ENCODE peak calls at places on chromosomes 7 and 10, in six cellular contexts. P is mesenchymal stem cell, Y is H9, V is H1, G is IMR-90, R is mesendoderm. L is an unnamed sample.

GRCh38 chr10:74213571-74214162 is 62.6 kb downstream of the ADK start:
- DNase-seq in P (peak; percentile 58), Y (no peak), V (no peak), G (peak; percentile 51), R (peak; percentile 56), L (no peak)

GRCh38 chr7:32921896-32922295 is 30.3 kb upstream of the KBTBD2 start:
- DNase-seq in P (peak; percentile 72), Y (no peak), V (no peak), G (peak; percentile 78), R (no peak), L (no peak)

GRCh38 chr10:96895662-96896424 is 63.7 kb downstream of the LCOR start:
- DNase-seq in P (no peak), Y (no peak), V (no peak), G (no peak), R (no peak), L (no peak)

GRCh38 chr10:62934258-62934657 is 118.1 kb upstream of the EGR2 start:
- DNase-seq in P (no peak), Y (no peak), V (no peak), G (no peak), R (no peak), L (no peak)

GRCh38 chr7:107043916-107044346 is 574 bp upstream of the PRKAR2B start:
- DNase-seq in P (no peak), Y (no peak), V (no peak), G (peak; percentile 4), R (no peak), L (no peak)

GRCh38 chr7:34758111-34758601 is 100.1 kb downstream of the NPSR1 start:
- DNase-seq in P (no peak), Y (no peak), V (no peak), G (no peak), R (no peak), L (no peak)

GRCh38 chr7:105808703-105809590 is 67.5 kb downstream of the ATXN7L1 start:
- DNase-seq in P (peak; percentile 55), Y (no peak), V (no peak), G (peak; percentile 85), R (no peak), L (no peak)

GRCh38 chr7:65840446-65840845 is 32.4 kb upstream of the VKORC1L1 start:
- DNase-seq in P (no peak), Y (peak; percentile 84), V (no peak), G (no peak), R (peak; percentile 33), L (no peak)

GRCh38 chr7:42227523-42227922 is 9.5 kb downstream of the GLI3 start:
- DNase-seq in P (peak; percentile 21), Y (no peak), V (no peak), G (no peak), R (peak; percentile 70), L (no peak)

GRCh38 chr7:68783671-68784070 is 814.6 kb upstream of the AUTS2 start:
- DNase-seq in P (peak; percentile 3), Y (no peak), V (no peak), G (peak; percentile 14), R (peak; percentile 22), L (no peak)

GRCh38 chr7:157056957-157057902 is 46.8 kb upstream of the MNX1 start:
- DNase-seq in P (no peak), Y (no peak), V (no peak), G (no peak), R (no peak), L (no peak)

GRCh38 chr10:43846187-43846680 is 197.6 kb upstream of the ZNF32 start:
- DNase-seq in P (peak; percentile 63), Y (no peak), V (no peak), G (peak; percentile 57), R (no peak), L (no peak)

GRCh38 chr7:1529383-1530116 is 952 bp upstream of the MAFK start:
- DNase-seq in P (no peak), Y (no peak), V (no peak), G (no peak), R (no peak), L (no peak)

GRCh38 chr7:31122649-31123058 is 70.5 kb downstream of the ADCYAP1R1 start:
- DNase-seq in P (peak; percentile 85), Y (peak; percentile 83), V (peak; percentile 75), G (peak; percentile 90), R (peak; percentile 91), L (peak; percentile 71)

GRCh38 chr7:47571355-47572100 is 10.4 kb downstream of the TNS3 start:
- DNase-seq in P (peak; percentile 64), Y (no peak), V (no peak), G (peak; percentile 95), R (peak; percentile 37), L (no peak)

GRCh38 chr7:81244213-81244612 is 325.4 kb upstream of the SEMA3C start:
- DNase-seq in P (peak; percentile 10), Y (no peak), V (no peak), G (peak; percentile 35), R (no peak), L (no peak)

GRCh38 chr10:15796098-15796759 is 64.1 kb downstream of the MINDY3 start:
- DNase-seq in P (no peak), Y (no peak), V (no peak), G (no peak), R (no peak), L (no peak)

GRCh38 chr7:138981332-138982203 is at the start of gene KIAA1549:
- DNase-seq in P (peak; percentile 67), Y (peak; percentile 76), V (no peak), G (peak; percentile 64), R (peak; percentile 78), L (peak; percentile 69)

GRCh38 chr7:38673795-38674194 is 42.6 kb upstream of the AMPH start:
- DNase-seq in P (peak; percentile 64), Y (no peak), V (no peak), G (peak; percentile 84), R (no peak), L (no peak)

GRCh38 chr7:88789480-88790064 is 6.0 kb downstream of the TEX47 start:
- DNase-seq in P (peak; percentile 1), Y (no peak), V (no peak), G (peak; percentile 2), R (peak; percentile 6), L (no peak)

GRCh38 chr7:156943091-156944041 is 6.1 kb upstream of the NOM1 start:
- DNase-seq in P (no peak), Y (peak; percentile 50), V (no peak), G (no peak), R (no peak), L (no peak)

GRCh38 chr10:78427497-78428031 is 393.9 kb downstream of the RPS24 start:
- DNase-seq in P (no peak), Y (no peak), V (no peak), G (no peak), R (no peak), L (no peak)

GRCh38 chr7:10315881-10316280 is 657.8 kb upstream of the PHF14 start:
- DNase-seq in P (peak; percentile 4), Y (no peak), V (no peak), G (no peak), R (no peak), L (no peak)

GRCh38 chr7:26507375-26508068 is 215.9 kb downstream of the SNX10 start:
- DNase-seq in P (no peak), Y (no peak), V (no peak), G (no peak), R (no peak), L (no peak)

GRCh38 chr7:30562498-30562897 is 32.2 kb upstream of the GARS1 start:
- DNase-seq in P (peak; percentile 61), Y (no peak), V (no peak), G (peak; percentile 73), R (no peak), L (no peak)

GRCh38 chr10:3770611-3771110 is 14.3 kb downstream of the KLF6 start:
- DNase-seq in P (peak; percentile 55), Y (no peak), V (no peak), G (no peak), R (peak; percentile 23), L (no peak)

DNA sequence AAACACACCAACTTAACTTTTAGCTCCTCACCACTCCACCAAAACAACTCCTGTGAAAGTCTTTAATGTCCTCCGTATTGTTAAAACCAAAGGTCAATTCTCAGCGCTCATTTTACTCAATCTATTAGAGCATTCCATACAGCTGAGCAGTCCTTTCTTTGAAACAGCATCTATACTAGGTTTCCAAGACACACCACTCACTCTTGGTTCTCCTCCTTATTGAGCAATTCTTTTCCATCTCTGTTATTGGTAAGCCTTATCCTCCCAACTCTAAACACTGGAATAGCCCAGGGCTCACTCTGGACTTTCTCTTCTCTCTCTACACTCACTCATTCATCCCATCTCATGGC is 34.9 kb downstream of the COA1 start:
- DNase-seq in P (peak; percentile 88), Y (no peak), V (no peak), G (peak; percentile 92), R (no peak), L (no peak)
- H3K9ac ChIP-seq in P (peak overlapping the region; percentile 47), Y (no peak overlapping the region), V (no peak overlapping the region), G (no peak overlapping the region), R (no peak overlapping the region), L (no peak overlapping the region)

GRCh38 chr7:137337902-137338301 is 5.6 kb downstream of the PTN start:
- DNase-seq in P (no peak), Y (no peak), V (no peak), G (no peak), R (peak; percentile 70), L (no peak)

GRCh38 chr7:137331378-137331777 is 12.2 kb downstream of the PTN start:
- DNase-seq in P (no peak), Y (no peak), V (no peak), G (peak; percentile 10), R (no peak), L (no peak)

DNA sequence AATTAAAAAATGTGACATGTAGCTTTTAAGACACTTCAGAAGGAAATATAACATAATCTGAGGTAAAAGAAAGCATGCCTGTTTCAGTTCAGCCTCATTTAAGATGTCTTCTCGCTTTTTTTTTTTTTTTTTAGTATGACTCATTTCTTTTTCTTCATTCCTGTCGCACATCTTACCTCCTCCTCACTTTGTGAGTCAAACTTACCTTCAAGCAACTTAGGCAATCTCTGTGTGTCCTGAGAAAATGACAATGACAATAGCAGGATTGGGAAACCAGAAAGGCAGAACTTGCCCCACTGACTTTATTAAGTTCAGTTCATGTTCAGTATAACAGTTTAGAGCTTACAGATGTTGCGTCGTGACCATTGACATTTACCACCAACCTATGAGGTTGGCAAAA is 7.7 kb downstream of the PTN start:
- DNase-seq in P (no peak), Y (no peak), V (no peak), G (peak; percentile 21), R (no peak), L (no peak)
- H3K79me1 ChIP-seq in P (no peaks in the 10 kb centered on the region), Y (no peaks in the 10 kb centered on the region), V (peaks cover 2% of the 10 kb centered on the region), G (peaks cover 46% of the 10 kb centered on the region), R (no peaks in the 10 kb centered on the region), L (peaks cover 2% of the 10 kb centered on the region)

GRCh38 chr7:6614941-6615737 is at the start of gene ZNF853:
- DNase-seq in P (peak; percentile 3), Y (no peak), V (no peak), G (no peak), R (peak; percentile 78), L (peak; percentile 54)
- H2BK15ac ChIP-seq in P (no peak within 1 kb of the TSS), Y (no peak within 1 kb of the TSS), V (no peak within 1 kb of the TSS), G (no peak within 1 kb of the TSS), R (no peak within 1 kb of the TSS), L (no peak within 1 kb of the TSS)

GRCh38 chr7:87220734-87221215 is 1.2 kb upstream of the TMEM243 start:
- DNase-seq in P (peak; percentile 28), Y (no peak), V (no peak), G (no peak), R (peak; percentile 18), L (no peak)
- H3K9ac ChIP-seq in P (peak overlapping the region; percentile 92), Y (peak overlapping the region; percentile 25), V (no peak overlapping the region), G (no peak overlapping the region), R (no peak overlapping the region), L (no peak overlapping the region)

L was measured in neuronal stem cell.